ENCODE peak calls at places on chromosomes 16 and 17, in four cellular contexts. A, V, F and Z are unnamed samples.

GRCh38 chr16:3025032-3026002 is 1.5 kb downstream of the THOC6 start:
- DNase-seq in A (no peak), V (no peak), F (no peak), Z (no peak)

GRCh38 chr16:66248096-66248495 is 118.4 kb upstream of the CDH5 start:
- DNase-seq in A (peak; percentile 77), V (peak; percentile 66), F (no peak), Z (no peak)

GRCh38 chr17:78168906-78169793 is 769 bp downstream of the SYNGR2 start:
- DNase-seq in V (peak; percentile 65), A (peak; percentile 33), F (peak; percentile 72), Z (no peak)

GRCh38 chr16:57118461-57119084 is 26.2 kb downstream of the CPNE2 start:
- DNase-seq in F (no peak), V (no peak), A (no peak), Z (no peak)

GRCh38 chr17:45226620-45227019 is 4.9 kb downstream of the FMNL1 start:
- DNase-seq in V (no peak), A (no peak), F (no peak), Z (no peak)

GRCh38 chr17:77634710-77635109 is 323.8 kb upstream of the TNRC6C start:
- DNase-seq in F (no peak), A (no peak), V (no peak), Z (no peak)

GRCh38 chr16:5736209-5736608 is 638.6 kb upstream of the EEF2KMT start:
- DNase-seq in F (no peak), A (no peak), V (no peak), Z (no peak)

GRCh38 chr17:81039854-81040758 is 5.2 kb downstream of the BAIAP2 start:
- DNase-seq in A (peak; percentile 67), F (peak; percentile 70), V (no peak), Z (no peak)

GRCh38 chr17:8326591-8327583 is 12.8 kb upstream of the ODF4 start:
- DNase-seq in V (peak; percentile 47), F (no peak), A (no peak), Z (no peak)

GRCh38 chr17:78337244-78338109 is 22.4 kb downstream of the SOCS3 start:
- DNase-seq in A (peak; percentile 93), V (no peak), F (peak; percentile 68), Z (no peak)

GRCh38 chr17:81983639-81984373 is 6.4 kb downstream of the ASPSCR1 start:
- DNase-seq in F (no peak), A (no peak), V (no peak), Z (no peak)

GRCh38 chr17:36118477-36119353 is 15.1 kb downstream of the CCL4 start:
- DNase-seq in V (no peak), A (no peak), F (no peak), Z (no peak)

GRCh38 chr16:50252874-50253510 is 13.4 kb upstream of the ADCY7 start:
- DNase-seq in A (no peak), V (no peak), F (no peak), Z (no peak)

GRCh38 chr16:50464325-50465290 is 83.6 kb upstream of the NKD1 start:
- DNase-seq in V (no peak), A (no peak), F (no peak), Z (no peak)

GRCh38 chr17:78412403-78412802 is 34.0 kb downstream of the PGS1 start:
- DNase-seq in V (no peak), A (peak; percentile 36), F (no peak), Z (no peak)

GRCh38 chr16:65621640-65622039 is 499.8 kb upstream of the CDH11 start:
- DNase-seq in A (no peak), F (no peak), V (no peak), Z (no peak)

GRCh38 chr17:74240637-74241036 is 27.3 kb downstream of the TTYH2 start:
- DNase-seq in A (no peak), F (no peak), V (peak; percentile 72), Z (no peak)

GRCh38 chr16:67919618-67920210 is 11.9 kb downstream of the CTRL start:
- DNase-seq in A (no peak), V (no peak), F (no peak), Z (no peak)
- TF ChIP-seq CTCF in A (peak; percentile 11), V (peak; percentile 19), F (no peak), Z (no peak)

GRCh38 chr17:29587591-29587990 is 1.9 kb downstream of the GIT1 start:
- DNase-seq in F (no peak), V (no peak), A (no peak), Z (no peak)

GRCh38 chr17:29584452-29585079 is 4.9 kb downstream of the GIT1 start:
- DNase-seq in A (no peak), F (no peak), V (peak; percentile 45), Z (no peak)

GRCh38 chr17:29583324-29584248 is 5.9 kb downstream of the GIT1 start:
- DNase-seq in A (no peak), V (peak; percentile 10), F (peak; percentile 84), Z (no peak)

GRCh38 chr17:29586676-29587469 is 2.6 kb downstream of the GIT1 start:
- DNase-seq in F (no peak), V (no peak), A (no peak), Z (no peak)

GRCh38 chr17:29585080-29585751 is 4.2 kb downstream of the GIT1 start:
- DNase-seq in A (no peak), F (no peak), V (peak; percentile 69), Z (no peak)
- TF ChIP-seq CTCF in A (peak; percentile 26), F (no peak), V (no peak), Z (no peak)

GRCh38 chr16:85490971-85491771 is 122.0 kb upstream of the GSE1 start:
- DNase-seq in A (no peak), V (no peak), F (no peak), Z (no peak)
- TF ChIP-seq CTCF in A (peak; percentile 37), V (peak; percentile 38), F (peak; percentile 11), Z (no peak)

GRCh38 chr16:1426734-1427451 is 4.0 kb upstream of the PERCC1 start:
- DNase-seq in V (no peak), F (no peak), A (no peak), Z (no peak)

GRCh38 chr16:1427473-1428461 is 3.1 kb upstream of the PERCC1 start:
- DNase-seq in A (no peak), F (no peak), V (no peak), Z (no peak)

GRCh38 chr16:1429631-1430030 is 1.2 kb upstream of the PERCC1 start:
- DNase-seq in V (no peak), F (no peak), A (no peak), Z (no peak)

GRCh38 chr16:1429026-1429425 is 1.9 kb upstream of the PERCC1 start:
- DNase-seq in V (no peak), F (no peak), A (no peak), Z (no peak)

DNA sequence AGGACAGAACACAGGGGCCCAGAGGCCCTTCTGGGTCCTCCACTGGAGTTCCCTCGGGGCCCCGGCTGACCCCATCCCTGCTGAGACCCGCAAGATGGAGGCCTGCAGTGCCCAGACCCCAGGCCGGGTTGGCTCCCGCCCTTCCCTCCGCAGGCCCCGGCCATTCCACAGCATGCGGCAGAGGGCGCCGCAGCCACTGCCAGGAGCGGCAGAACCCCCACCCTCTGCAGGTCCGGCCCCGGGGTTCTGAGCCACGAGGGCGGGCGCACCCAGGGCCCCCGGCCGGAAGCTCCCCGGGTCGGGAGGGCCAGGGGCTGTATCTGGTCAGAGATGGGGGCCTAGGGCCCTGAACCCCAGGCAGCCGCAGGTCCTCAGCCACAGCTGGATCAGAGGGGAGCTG is 2.4 kb upstream of the PERCC1 start:
- DNase-seq in V (no peak), F (no peak), A (no peak), Z (no peak)
- TF ChIP-seq CTCF in V (peak; percentile 61), F (peak; percentile 28), A (peak; percentile 30), Z (no peak)

DNA sequence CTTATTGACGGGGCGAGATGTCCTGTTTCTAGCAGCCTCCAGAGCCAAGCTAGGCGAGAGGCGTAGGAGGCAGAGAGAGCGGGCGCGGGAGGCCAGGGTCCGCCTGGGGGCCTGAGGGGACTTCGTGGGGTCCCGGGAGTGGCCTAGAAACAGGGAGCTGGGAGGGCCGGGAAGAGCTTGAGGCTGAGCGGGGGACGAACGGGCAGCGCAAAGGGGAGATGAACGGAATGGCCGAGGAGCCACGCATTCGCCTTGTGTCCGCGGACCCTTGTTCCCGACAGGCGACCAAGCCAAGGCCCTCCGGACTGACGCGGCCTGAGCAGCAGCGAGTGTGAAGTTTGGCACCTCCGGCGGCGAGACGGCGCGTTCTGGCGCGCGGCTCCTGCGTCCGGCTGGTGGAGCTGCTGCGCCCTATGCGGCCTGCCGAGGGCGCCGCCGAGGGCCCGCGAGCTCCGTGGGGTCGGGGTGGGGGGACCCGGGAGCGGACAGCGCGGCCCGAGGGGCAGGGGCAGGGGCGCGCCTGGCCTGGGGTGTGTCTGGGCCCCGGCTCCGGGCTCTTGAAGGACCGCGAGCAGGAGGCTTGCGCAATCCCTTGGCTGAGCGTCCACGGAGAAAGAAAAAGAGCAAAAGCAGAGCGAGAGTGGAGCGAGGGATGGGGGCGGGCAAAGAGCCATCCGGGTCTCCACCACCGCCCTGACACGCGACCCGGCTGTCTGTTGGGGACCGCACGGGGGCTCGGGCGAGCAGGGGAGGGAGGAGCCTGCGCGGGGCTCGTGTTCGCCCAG is 1.2 kb upstream of the CBX4 start:
- DNase-seq in V (no peak), F (no peak), A (peak; percentile 31), Z (no peak)
- TF ChIP-seq CTCF in V (peak; percentile 45), F (no peak), A (peak; percentile 34), Z (no peak)

GRCh38 chr17:76492250-76492988 is 8.8 kb downstream of the RHBDF2 start:
- DNase-seq in F (no peak), A (no peak), V (no peak), Z (no peak)

GRCh38 chr17:76493505-76494167 is 7.6 kb downstream of the RHBDF2 start:
- DNase-seq in V (no peak), A (no peak), F (no peak), Z (no peak)

GRCh38 chr17:76495663-76496400 is 5.4 kb downstream of the RHBDF2 start:
- DNase-seq in A (no peak), F (no peak), V (no peak), Z (no peak)

GRCh38 chr17:76491271-76492184 is 9.7 kb downstream of the RHBDF2 start:
- DNase-seq in F (no peak), A (no peak), V (no peak), Z (no peak)

DNA sequence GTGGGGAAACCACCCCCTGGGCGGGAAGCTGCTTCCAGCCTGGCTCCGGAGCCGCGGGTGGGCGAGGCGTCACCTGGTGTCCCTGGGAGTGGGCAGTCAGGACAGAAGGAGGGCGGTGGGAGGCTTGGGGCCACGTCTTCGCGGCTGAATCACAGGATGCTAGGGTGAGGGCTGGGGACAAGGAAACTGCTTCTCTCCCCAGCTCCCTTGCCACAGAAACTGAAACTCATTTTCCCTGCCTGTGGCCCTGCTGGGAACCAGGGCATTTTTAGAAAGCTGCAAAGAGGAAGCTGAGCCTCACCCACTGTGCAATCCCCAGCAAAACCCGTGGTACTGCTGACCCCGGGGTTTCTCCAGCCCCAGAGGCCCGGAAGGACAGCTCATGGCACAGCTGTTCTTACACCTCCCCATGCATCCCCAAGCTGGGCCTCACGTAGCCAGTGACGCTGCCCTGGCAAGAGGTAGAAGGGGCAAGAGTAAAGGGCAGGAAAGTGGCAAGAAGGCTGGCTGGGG is 8.2 kb downstream of the RHBDF2 start:
- DNase-seq in A (peak; percentile 93), V (peak; percentile 71), F (peak; percentile 52), Z (peak; percentile 69)
- TF ChIP-seq CTCF in A (no peak), V (no peak), F (no peak), Z (no peak)

GRCh38 chr16:31711344-31711845 is 162.2 kb upstream of the ZNF267 start:
- DNase-seq in V (no peak), A (no peak), F (no peak), Z (no peak)
- TF ChIP-seq CTCF in V (no peak), A (no peak), F (no peak), Z (no peak)